ENCODE peak calls at places on chromosome 20, in nine cellular contexts. C, J, Z, O, S, E, N, A and G are unnamed samples.

GRCh38 chr20:57514273-57514751 is 10.6 kb downstream of the CTCFL start:
- DNase-seq in C (peak), J (peak), Z (no peak), O (peak), S (no peak), E (peak), N (peak), A (peak), G (no peak)

GRCh38 chr20:1813101-1813529 is 82.1 kb upstream of the SIRPA start:
- DNase-seq in C (no peak), J (peak), Z (no peak), O (peak), S (no peak), E (no peak), N (peak), A (peak), G (no peak)

GRCh38 chr20:18585134-18585533 is 2.7 kb upstream of the DTD1 start:
- DNase-seq in C (no peak), J (no peak), Z (no peak), O (no peak), S (peak), E (peak), N (no peak), A (no peak), G (no peak)

GRCh38 chr20:20340443-20340842 is 27.5 kb upstream of the INSM1 start:
- DNase-seq in C (no peak), J (no peak), Z (no peak), O (no peak), S (no peak), E (no peak), N (no peak), A (no peak), G (no peak)

GRCh38 chr20:37907677-37908397 is 4.9 kb downstream of the VSTM2L start:
- DNase-seq in C (no peak), J (no peak), Z (no peak), O (no peak), S (no peak), E (peak), N (peak), A (no peak), G (no peak)

GRCh38 chr20:43363506-43363905 is 94.2 kb upstream of the SRSF6 start:
- DNase-seq in C (no peak), J (no peak), Z (no peak), O (no peak), S (no peak), E (no peak), N (no peak), A (no peak), G (no peak)

GRCh38 chr20:723756-724155 is 44.5 kb downstream of the SLC52A3 start:
- DNase-seq in C (no peak), J (no peak), Z (no peak), O (peak), S (no peak), E (no peak), N (no peak), A (no peak), G (no peak)

GRCh38 chr20:24675651-24676352 is 206.4 kb downstream of the SYNDIG1 start:
- DNase-seq in C (no peak), J (peak), Z (no peak), O (no peak), S (no peak), E (no peak), N (no peak), A (no peak), G (no peak)

GRCh38 chr20:24584078-24584477 is 114.6 kb downstream of the SYNDIG1 start:
- DNase-seq in C (no peak), J (no peak), Z (no peak), O (no peak), S (no peak), E (no peak), N (no peak), A (no peak), G (no peak)

GRCh38 chr20:47361268-47361665 is 4.8 kb upstream of the ZMYND8 start:
- DNase-seq in C (no peak), J (no peak), Z (no peak), O (no peak), S (no peak), E (no peak), N (no peak), A (no peak), G (no peak)

GRCh38 chr20:44412402-44413144 is 57.1 kb downstream of the HNF4A start:
- DNase-seq in C (no peak), J (no peak), Z (no peak), O (no peak), S (no peak), E (no peak), N (no peak), A (no peak), G (no peak)

GRCh38 chr20:51206032-51206662 is 183.2 kb upstream of the KCNG1 start:
- DNase-seq in C (no peak), J (no peak), Z (peak), O (no peak), S (no peak), E (no peak), N (no peak), A (no peak), G (no peak)

GRCh38 chr20:615494-615893 is 5.4 kb upstream of the TCF15 start:
- DNase-seq in C (no peak), J (no peak), Z (no peak), O (no peak), S (no peak), E (no peak), N (no peak), A (no peak), G (no peak)

GRCh38 chr20:25864326-25864970 is 167.8 kb upstream of the ZNF337 start:
- DNase-seq in C (no peak), J (no peak), Z (no peak), O (no peak), S (no peak), E (no peak), N (no peak), A (no peak), G (no peak)

GRCh38 chr20:8616792-8617191 is 452.1 kb upstream of the PLCB4 start:
- DNase-seq in C (no peak), J (no peak), Z (no peak), O (no peak), S (no peak), E (no peak), N (no peak), A (no peak), G (no peak)

GRCh38 chr20:50594591-50595432 is 84.6 kb downstream of the PTPN1 start:
- DNase-seq in C (no peak), J (no peak), Z (peak), O (no peak), S (no peak), E (no peak), N (no peak), A (no peak), G (no peak)

GRCh38 chr20:34861386-34862084 is 11.1 kb downstream of the GGT7 start:
- DNase-seq in C (peak), J (no peak), Z (no peak), O (no peak), S (no peak), E (no peak), N (no peak), A (no peak), G (no peak)

GRCh38 chr20:31260326-31260932 is 3.0 kb downstream of the DEFB115 start:
- DNase-seq in C (peak), J (no peak), Z (peak), O (no peak), S (no peak), E (peak), N (no peak), A (no peak), G (no peak)

GRCh38 chr20:6925744-6926278 is 158.3 kb downstream of the BMP2 start:
- DNase-seq in C (no peak), J (no peak), Z (no peak), O (no peak), S (no peak), E (no peak), N (no peak), A (no peak), G (no peak)

GRCh38 chr20:58366016-58366415 is 23.0 kb upstream of the VAPB start:
- DNase-seq in C (no peak), J (no peak), Z (no peak), O (no peak), S (no peak), E (no peak), N (no peak), A (no peak), G (no peak)

GRCh38 chr20:25225642-25226432 is 22.0 kb upstream of the PYGB start:
- DNase-seq in C (no peak), J (no peak), Z (no peak), O (no peak), S (no peak), E (no peak), N (no peak), A (no peak), G (no peak)

GRCh38 chr20:59646487-59646886 is 42.1 kb downstream of the PHACTR3 start:
- DNase-seq in C (no peak), J (peak), Z (no peak), O (no peak), S (no peak), E (no peak), N (peak), A (no peak), G (no peak)

GRCh38 chr20:1809121-1809520 is 86.1 kb upstream of the SIRPA start:
- DNase-seq in C (no peak), J (no peak), Z (no peak), O (no peak), S (no peak), E (no peak), N (no peak), A (no peak), G (no peak)

GRCh38 chr20:48348022-48348421 is 479.8 kb downstream of the PREX1 start:
- DNase-seq in C (no peak), J (no peak), Z (no peak), O (no peak), S (no peak), E (no peak), N (no peak), A (no peak), G (no peak)

GRCh38 chr20:57851786-57852185 is 142.0 kb upstream of the PMEPA1 start:
- DNase-seq in C (no peak), J (no peak), Z (no peak), O (no peak), S (no peak), E (no peak), N (no peak), A (no peak), G (no peak)

GRCh38 chr20:57390604-57391438 is at the start of gene RBM38:
- DNase-seq in C (peak), J (peak), Z (peak), O (peak), S (no peak), E (peak), N (peak), A (no peak), G (peak)

GRCh38 chr20:17882065-17882833 is 86.3 kb downstream of the SNX5 start:
- DNase-seq in C (no peak), J (peak), Z (no peak), O (no peak), S (no peak), E (no peak), N (no peak), A (no peak), G (no peak)

GRCh38 chr20:53345536-53346070 is 248.0 kb downstream of the ZNF217 start:
- DNase-seq in C (no peak), J (no peak), Z (no peak), O (no peak), S (no peak), E (no peak), N (no peak), A (no peak), G (no peak)

GRCh38 chr20:45358282-45359068 is 4.5 kb upstream of the SYS1 start:
- DNase-seq in C (no peak), J (peak), Z (no peak), O (peak), S (no peak), E (no peak), N (peak), A (peak), G (no peak)

GRCh38 chr20:39874049-39874893 is 814.8 kb downstream of the MAFB start:
- DNase-seq in C (peak), J (peak), Z (peak), O (peak), S (peak), E (peak), N (peak), A (peak), G (peak)

GRCh38 chr20:21388566-21388965 is 8.8 kb downstream of the NKX2-4 start:
- DNase-seq in C (no peak), J (no peak), Z (no peak), O (no peak), S (no peak), E (no peak), N (no peak), A (no peak), G (no peak)

GRCh38 chr20:7399575-7399974 is 540.7 kb downstream of the HAO1 start:
- DNase-seq in C (no peak), J (no peak), Z (no peak), O (no peak), S (no peak), E (no peak), N (peak), A (no peak), G (no peak)

GRCh38 chr20:1177680-1178079 is 7.1 kb downstream of the TMEM74B start:
- DNase-seq in C (no peak), J (no peak), Z (no peak), O (no peak), S (peak), E (no peak), N (no peak), A (no peak), G (no peak)

GRCh38 chr20:46293084-46293483 is 15.2 kb downstream of the CDH22 start:
- DNase-seq in C (peak), J (no peak), Z (peak), O (no peak), S (no peak), E (peak), N (no peak), A (no peak), G (no peak)

GRCh38 chr20:24245093-24245492 is 224.3 kb upstream of the SYNDIG1 start:
- DNase-seq in C (no peak), J (no peak), Z (no peak), O (no peak), S (no peak), E (no peak), N (no peak), A (no peak), G (no peak)

GRCh38 chr20:11144114-11144513 is 470.3 kb upstream of the JAG1 start:
- DNase-seq in C (no peak), J (peak), Z (no peak), O (no peak), S (no peak), E (peak), N (no peak), A (no peak), G (no peak)

GRCh38 chr20:50572922-50573777 is 63.0 kb downstream of the PTPN1 start:
- DNase-seq in C (no peak), J (peak), Z (no peak), O (no peak), S (no peak), E (peak), N (peak), A (peak), G (no peak)

GRCh38 chr20:62873280-62873679 is 11.7 kb upstream of the TCFL5 start:
- DNase-seq in C (no peak), J (no peak), Z (no peak), O (no peak), S (no peak), E (no peak), N (no peak), A (no peak), G (no peak)

GRCh38 chr20:62875419-62876355 is 14.1 kb upstream of the TCFL5 start:
- DNase-seq in C (no peak), J (peak), Z (no peak), O (peak), S (no peak), E (peak), N (peak), A (peak), G (no peak)

GRCh38 chr20:62872184-62872862 is 10.7 kb upstream of the TCFL5 start:
- DNase-seq in C (no peak), J (no peak), Z (no peak), O (no peak), S (no peak), E (no peak), N (no peak), A (no peak), G (no peak)

GRCh38 chr20:62874745-62875344 is 13.2 kb upstream of the TCFL5 start:
- DNase-seq in C (no peak), J (no peak), Z (no peak), O (no peak), S (no peak), E (no peak), N (no peak), A (no peak), G (no peak)

DNA sequence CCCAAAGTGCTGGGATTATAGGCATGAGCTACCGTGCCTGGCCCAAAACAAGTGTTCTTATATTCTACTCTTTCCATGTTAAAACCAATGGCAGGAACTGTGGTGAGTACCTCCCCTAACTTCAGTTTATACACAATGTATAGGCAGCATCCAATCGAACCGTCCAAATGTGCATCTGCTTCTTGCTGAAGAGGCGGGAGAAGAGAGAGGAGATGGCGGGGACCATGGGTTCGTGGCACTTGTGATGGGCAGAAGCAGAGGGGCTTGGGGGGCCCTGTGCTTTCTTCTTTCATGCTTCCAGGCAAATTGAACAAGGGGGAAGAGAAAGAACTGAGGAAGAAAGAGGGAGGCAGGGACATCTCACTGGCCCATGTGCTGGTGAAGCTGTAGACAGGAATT is 11.2 kb upstream of the TCFL5 start:
- DNase-seq in C (no peak), J (no peak), Z (no peak), O (no peak), S (no peak), E (no peak), N (no peak), A (no peak), G (no peak)
- H3K27ac ChIP-seq in C (peak), J (no peak), Z (no peak), O (no peak), S (no peak), E (no peak), N (no peak), A (no peak), G (no peak)

DNA sequence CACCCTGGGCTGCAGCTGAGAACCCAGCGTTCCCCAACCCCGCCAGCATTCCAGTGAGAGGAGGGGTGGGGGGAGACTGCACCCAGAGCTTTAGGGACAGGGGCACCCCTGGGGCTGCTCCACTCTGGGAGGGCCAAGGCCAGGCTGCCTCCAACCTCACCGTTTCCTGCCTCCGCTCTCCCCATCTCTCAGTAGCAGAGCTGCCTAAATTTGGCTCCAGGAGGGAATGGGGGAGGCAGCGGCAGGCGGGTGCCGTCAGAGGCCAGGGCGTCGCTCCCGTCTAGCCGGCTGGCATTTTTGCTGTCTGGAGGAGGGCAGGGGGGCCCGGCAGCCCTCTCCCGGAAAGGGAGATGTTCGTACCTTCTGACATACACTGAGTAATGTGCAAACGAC is 46.6 kb downstream of the NOL4L start:
- DNase-seq in C (peak), J (no peak), Z (no peak), O (no peak), S (no peak), E (no peak), N (no peak), A (no peak), G (peak)
- H3K27ac ChIP-seq in C (peak), J (no peak), Z (peak), O (no peak), S (no peak), E (no peak), N (no peak), A (no peak), G (peak)

DNA sequence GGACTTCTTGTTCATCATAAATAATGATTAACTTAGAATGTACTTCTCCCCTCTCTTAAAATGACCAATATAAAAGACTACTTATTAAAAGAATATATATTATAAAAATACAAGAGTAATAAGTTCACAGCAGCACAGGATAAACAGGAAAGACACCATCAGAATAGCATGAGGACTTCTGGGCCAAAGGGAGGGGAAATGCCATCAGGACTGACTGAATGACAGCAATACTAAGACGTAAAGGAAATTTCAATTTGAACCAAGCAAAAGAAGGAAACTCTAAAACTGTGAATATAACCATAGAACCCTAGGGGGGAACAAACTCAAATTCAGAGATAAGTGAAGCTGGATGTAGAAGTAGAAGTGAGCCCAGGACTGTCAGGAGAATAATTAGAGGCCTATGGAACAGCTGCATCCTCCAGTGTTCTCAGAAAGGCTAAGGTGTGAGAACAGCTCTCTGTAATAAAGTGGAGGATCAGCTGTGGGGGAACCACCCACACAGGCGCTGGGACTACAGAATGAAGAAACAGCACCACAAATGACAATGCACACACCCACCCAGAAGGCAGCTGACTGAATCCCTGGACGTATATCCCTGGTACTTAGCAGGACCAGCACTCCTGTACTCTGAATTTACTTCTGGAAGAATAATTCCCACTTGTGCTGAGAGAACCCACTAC is 37.8 kb downstream of the ZHX3 start:
- DNase-seq in C (no peak), J (no peak), Z (no peak), O (no peak), S (no peak), E (no peak), N (no peak), A (no peak), G (no peak)
- H3K27ac ChIP-seq in C (no peak), J (no peak), Z (no peak), O (peak), S (no peak), E (no peak), N (no peak), A (no peak), G (no peak)

GRCh38 chr20:49482621-49483017 is at the start of gene KCNB1:
- DNase-seq in C (peak), J (peak), Z (peak), O (peak), S (peak), E (peak), N (peak), A (peak), G (no peak)
- H3K27ac ChIP-seq in C (no peak), J (peak), Z (no peak), O (no peak), S (no peak), E (no peak), N (no peak), A (no peak), G (no peak)